ENCODE peak calls at places on chromosomes 12 and 14, in six cellular contexts. One of them, this sample, is unnamed.

GRCh38 chr14:22487941-22488340 is 101.1 kb downstream of the DAD1 start:
- DNase-seq in upper lobe of left lung: no peak
- DNase-seq in CD8-positive, alpha-beta memory T cell: no peak
- DNase-seq in hepatocyte: no peak
- DNase-seq in lung: no peak
- DNase-seq in MM.1S: no peak
- DNase-seq in this sample: no peak

GRCh38 chr12:96070670-96071279 is 35.4 kb upstream of the LTA4H start:
- DNase-seq in upper lobe of left lung: no peak
- DNase-seq in CD8-positive, alpha-beta memory T cell: no peak
- DNase-seq in hepatocyte: no peak
- DNase-seq in lung: no peak
- DNase-seq in MM.1S: no peak
- DNase-seq in this sample: no peak

GRCh38 chr14:89660183-89660582 is 243.2 kb upstream of the FOXN3 start:
- DNase-seq in upper lobe of left lung: no peak
- DNase-seq in CD8-positive, alpha-beta memory T cell: no peak
- DNase-seq in hepatocyte: peak; percentile 13
- DNase-seq in lung: no peak
- DNase-seq in MM.1S: peak; percentile 16
- DNase-seq in this sample: no peak

GRCh38 chr12:124713436-124714082 is 146.1 kb upstream of the NCOR2 start:
- DNase-seq in upper lobe of left lung: peak; percentile 47
- DNase-seq in CD8-positive, alpha-beta memory T cell: peak; percentile 68
- DNase-seq in hepatocyte: peak; percentile 61
- DNase-seq in lung: peak; percentile 47
- DNase-seq in MM.1S: peak; percentile 67
- DNase-seq in this sample: no peak

GRCh38 chr12:131402781-131403396 is 308.0 kb upstream of the SFSWAP start:
- DNase-seq in upper lobe of left lung: no peak
- DNase-seq in CD8-positive, alpha-beta memory T cell: no peak
- DNase-seq in hepatocyte: no peak
- DNase-seq in lung: no peak
- DNase-seq in MM.1S: no peak
- DNase-seq in this sample: no peak

GRCh38 chr12:55720071-55720564 is at the start of gene RDH5:
- DNase-seq in upper lobe of left lung: no peak
- DNase-seq in CD8-positive, alpha-beta memory T cell: no peak
- DNase-seq in hepatocyte: peak; percentile 90
- DNase-seq in lung: no peak
- DNase-seq in MM.1S: no peak
- DNase-seq in this sample: no peak

GRCh38 chr12:90407841-90408240 is 547.1 kb downstream of the CCER1 start:
- DNase-seq in upper lobe of left lung: no peak
- DNase-seq in CD8-positive, alpha-beta memory T cell: no peak
- DNase-seq in hepatocyte: no peak
- DNase-seq in lung: no peak
- DNase-seq in MM.1S: no peak
- DNase-seq in this sample: no peak

GRCh38 chr12:127809236-127809635 is 457.7 kb upstream of the TMEM132C start:
- DNase-seq in upper lobe of left lung: no peak
- DNase-seq in CD8-positive, alpha-beta memory T cell: no peak
- DNase-seq in hepatocyte: peak; percentile 58
- DNase-seq in lung: no peak
- DNase-seq in MM.1S: no peak
- DNase-seq in this sample: no peak

GRCh38 chr12:120925740-120926563 is 21.8 kb upstream of the SPPL3 start:
- DNase-seq in upper lobe of left lung: no peak
- DNase-seq in CD8-positive, alpha-beta memory T cell: no peak
- DNase-seq in hepatocyte: no peak
- DNase-seq in lung: no peak
- DNase-seq in MM.1S: no peak
- DNase-seq in this sample: no peak

GRCh38 chr12:63090716-63091115 is 60.3 kb downstream of the AVPR1A start:
- DNase-seq in upper lobe of left lung: no peak
- DNase-seq in CD8-positive, alpha-beta memory T cell: no peak
- DNase-seq in hepatocyte: no peak
- DNase-seq in lung: no peak
- DNase-seq in MM.1S: no peak
- DNase-seq in this sample: no peak

GRCh38 chr14:103702497-103703432 is 12.5 kb downstream of the XRCC3 start:
- DNase-seq in upper lobe of left lung: no peak
- DNase-seq in CD8-positive, alpha-beta memory T cell: no peak
- DNase-seq in hepatocyte: no peak
- DNase-seq in lung: no peak
- DNase-seq in MM.1S: no peak
- DNase-seq in this sample: no peak

GRCh38 chr14:106129274-106129673 is 602.9 kb downstream of the TMEM121 start:
- DNase-seq in upper lobe of left lung: no peak
- DNase-seq in CD8-positive, alpha-beta memory T cell: no peak
- DNase-seq in hepatocyte: no peak
- DNase-seq in lung: no peak
- DNase-seq in MM.1S: no peak
- DNase-seq in this sample: no peak

GRCh38 chr14:61558271-61558670 is 137.0 kb upstream of the HIF1A start:
- DNase-seq in upper lobe of left lung: no peak
- DNase-seq in CD8-positive, alpha-beta memory T cell: no peak
- DNase-seq in hepatocyte: no peak
- DNase-seq in lung: no peak
- DNase-seq in MM.1S: no peak
- DNase-seq in this sample: no peak

GRCh38 chr14:53209370-53209769 is 56.2 kb upstream of the DDHD1 start:
- DNase-seq in upper lobe of left lung: no peak
- DNase-seq in CD8-positive, alpha-beta memory T cell: no peak
- DNase-seq in hepatocyte: no peak
- DNase-seq in lung: no peak
- DNase-seq in MM.1S: no peak
- DNase-seq in this sample: no peak

GRCh38 chr12:91914701-91915100 is 230.9 kb downstream of the BTG1 start:
- DNase-seq in upper lobe of left lung: no peak
- DNase-seq in CD8-positive, alpha-beta memory T cell: no peak
- DNase-seq in hepatocyte: no peak
- DNase-seq in lung: no peak
- DNase-seq in MM.1S: no peak
- DNase-seq in this sample: no peak

GRCh38 chr12:112148031-112148513 is 22.7 kb downstream of the TRAFD1 start:
- DNase-seq in upper lobe of left lung: peak; percentile 18
- DNase-seq in CD8-positive, alpha-beta memory T cell: no peak
- DNase-seq in hepatocyte: peak; percentile 45
- DNase-seq in lung: no peak
- DNase-seq in MM.1S: no peak
- DNase-seq in this sample: no peak

GRCh38 chr14:64778114-64778754 is 74.0 kb downstream of the PLEKHG3 start:
- DNase-seq in upper lobe of left lung: no peak
- DNase-seq in CD8-positive, alpha-beta memory T cell: peak; percentile 18
- DNase-seq in hepatocyte: no peak
- DNase-seq in lung: no peak
- DNase-seq in MM.1S: no peak
- DNase-seq in this sample: no peak

GRCh38 chr14:60622920-60623263 is 26.4 kb downstream of the SIX1 start:
- DNase-seq in upper lobe of left lung: no peak
- DNase-seq in CD8-positive, alpha-beta memory T cell: no peak
- DNase-seq in hepatocyte: no peak
- DNase-seq in lung: no peak
- DNase-seq in MM.1S: peak; percentile 44
- DNase-seq in this sample: no peak

GRCh38 chr14:104726600-104727451 is 2.8 kb downstream of the ADSS1 start:
- DNase-seq in upper lobe of left lung: no peak
- DNase-seq in CD8-positive, alpha-beta memory T cell: no peak
- DNase-seq in hepatocyte: no peak
- DNase-seq in lung: no peak
- DNase-seq in MM.1S: no peak
- DNase-seq in this sample: no peak

GRCh38 chr14:90239139-90239538 is 17.2 kb upstream of the PSMC1 start:
- DNase-seq in upper lobe of left lung: no peak
- DNase-seq in CD8-positive, alpha-beta memory T cell: no peak
- DNase-seq in hepatocyte: no peak
- DNase-seq in lung: no peak
- DNase-seq in MM.1S: no peak
- DNase-seq in this sample: no peak

GRCh38 chr12:126064028-126064427 is 998.8 kb downstream of the AACS start:
- DNase-seq in upper lobe of left lung: no peak
- DNase-seq in CD8-positive, alpha-beta memory T cell: no peak
- DNase-seq in hepatocyte: no peak
- DNase-seq in lung: no peak
- DNase-seq in MM.1S: no peak
- DNase-seq in this sample: no peak

GRCh38 chr12:126067930-126068329 is 1002.7 kb downstream of the AACS start:
- DNase-seq in upper lobe of left lung: no peak
- DNase-seq in CD8-positive, alpha-beta memory T cell: no peak
- DNase-seq in hepatocyte: no peak
- DNase-seq in lung: no peak
- DNase-seq in MM.1S: no peak
- DNase-seq in this sample: no peak

DNA sequence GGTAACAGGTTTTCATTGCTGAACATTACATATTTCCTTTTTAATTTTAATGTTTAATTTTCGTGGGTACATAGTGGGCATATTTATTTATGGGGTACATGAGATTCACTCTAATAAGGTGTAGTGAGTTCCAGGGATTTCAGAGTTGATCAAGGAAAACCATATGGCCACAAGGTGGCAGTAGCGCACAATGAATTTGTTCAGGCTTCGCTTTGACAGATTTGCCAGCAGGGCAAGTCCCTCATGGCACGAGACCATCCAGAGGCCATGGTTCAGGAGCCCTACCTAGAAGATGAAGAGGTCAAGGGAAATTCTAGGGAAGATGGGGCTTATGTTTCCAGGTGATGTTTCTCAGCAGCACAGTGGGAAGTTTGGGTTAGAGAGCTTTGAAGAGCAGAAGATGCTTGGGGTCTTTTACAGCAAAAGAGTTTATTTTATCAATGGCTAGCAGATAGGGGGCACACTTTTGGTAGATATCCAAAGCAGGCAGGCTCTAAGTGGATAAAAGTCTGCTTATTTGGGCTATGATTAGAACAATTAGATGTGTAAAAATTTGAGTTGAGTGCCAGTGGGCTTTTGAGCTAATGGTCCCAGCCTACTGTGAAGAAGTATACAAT is 1004.4 kb downstream of the AACS start:
- DNase-seq in upper lobe of left lung: no peak
- DNase-seq in CD8-positive, alpha-beta memory T cell: no peak
- DNase-seq in hepatocyte: peak; percentile 67
- DNase-seq in lung: peak; percentile 44
- DNase-seq in MM.1S: peak; percentile 55
- DNase-seq in this sample: no peak
- H3K9me3 ChIP-seq in upper lobe of left lung: peaks cover 4% of the 10 kb centered on the region
- H3K9me3 ChIP-seq in CD8-positive, alpha-beta memory T cell: no peaks in the 10 kb centered on the region
- H3K9me3 ChIP-seq in hepatocyte: no peaks in the 10 kb centered on the region
- H3K9me3 ChIP-seq in lung: peaks cover 16% of the 10 kb centered on the region
- H3K9me3 ChIP-seq in MM.1S: no peaks in the 10 kb centered on the region
- H3K9me3 ChIP-seq in this sample: no peaks in the 10 kb centered on the region

GRCh38 chr14:85412756-85413155 is 117.2 kb upstream of the FLRT2 start:
- DNase-seq in upper lobe of left lung: no peak
- DNase-seq in CD8-positive, alpha-beta memory T cell: no peak
- DNase-seq in hepatocyte: no peak
- DNase-seq in lung: no peak
- DNase-seq in MM.1S: no peak
- DNase-seq in this sample: no peak
- H3K9me3 ChIP-seq in upper lobe of left lung: no peaks in the 10 kb centered on the region
- H3K9me3 ChIP-seq in CD8-positive, alpha-beta memory T cell: no peaks in the 10 kb centered on the region
- H3K9me3 ChIP-seq in hepatocyte: no peaks in the 10 kb centered on the region
- H3K9me3 ChIP-seq in lung: no peaks in the 10 kb centered on the region
- H3K9me3 ChIP-seq in MM.1S: no peaks in the 10 kb centered on the region
- H3K9me3 ChIP-seq in this sample: no peaks in the 10 kb centered on the region

GRCh38 chr14:93104961-93105360 is 10.8 kb downstream of the ITPK1 start:
- DNase-seq in upper lobe of left lung: no peak
- DNase-seq in CD8-positive, alpha-beta memory T cell: no peak
- DNase-seq in hepatocyte: no peak
- DNase-seq in lung: no peak
- DNase-seq in MM.1S: no peak
- DNase-seq in this sample: no peak

GRCh38 chr14:93105362-93105761 is 10.4 kb downstream of the ITPK1 start:
- DNase-seq in upper lobe of left lung: peak; percentile 89
- DNase-seq in CD8-positive, alpha-beta memory T cell: no peak
- DNase-seq in hepatocyte: no peak
- DNase-seq in lung: peak; percentile 53
- DNase-seq in MM.1S: no peak
- DNase-seq in this sample: no peak

GRCh38 chr14:93100570-93100969 is 15.2 kb downstream of the ITPK1 start:
- DNase-seq in upper lobe of left lung: no peak
- DNase-seq in CD8-positive, alpha-beta memory T cell: no peak
- DNase-seq in hepatocyte: no peak
- DNase-seq in lung: no peak
- DNase-seq in MM.1S: no peak
- DNase-seq in this sample: no peak

GRCh38 chr14:93102141-93102540 is 13.6 kb downstream of the ITPK1 start:
- DNase-seq in upper lobe of left lung: no peak
- DNase-seq in CD8-positive, alpha-beta memory T cell: no peak
- DNase-seq in hepatocyte: no peak
- DNase-seq in lung: no peak
- DNase-seq in MM.1S: no peak
- DNase-seq in this sample: no peak

DNA sequence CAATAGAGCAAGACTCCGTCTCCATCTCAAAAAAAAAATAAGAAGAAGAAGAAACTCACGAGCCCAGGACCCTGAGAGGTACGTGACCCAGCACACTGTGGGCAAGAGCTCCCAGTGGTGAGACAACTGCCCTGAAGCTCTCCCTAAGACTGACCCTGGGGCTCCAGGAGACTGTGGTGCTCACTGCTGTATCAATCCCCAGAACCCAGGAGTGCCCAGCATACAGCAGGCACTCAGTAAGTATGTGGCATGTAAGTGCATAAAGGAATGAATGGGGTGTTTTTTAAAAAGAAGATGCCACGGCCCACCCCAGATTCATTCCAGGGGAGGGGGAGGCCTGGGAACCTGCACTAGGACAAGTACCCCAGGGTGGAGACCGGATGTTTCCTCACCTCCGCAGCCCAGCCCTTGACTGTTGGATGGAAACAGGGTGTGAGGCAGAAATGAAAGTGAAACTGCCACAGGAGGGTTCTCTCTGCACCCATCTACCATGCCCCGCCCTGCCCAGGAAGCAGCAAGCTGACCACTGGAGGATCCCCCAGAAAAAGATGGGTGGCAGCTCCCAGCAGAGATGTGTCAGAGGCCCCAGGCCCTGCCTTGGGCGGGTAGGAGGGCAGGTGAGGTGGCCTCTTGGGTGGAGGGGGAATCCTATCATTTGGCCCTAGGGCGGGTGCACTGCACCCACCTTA is 12.2 kb downstream of the ITPK1 start:
- DNase-seq in upper lobe of left lung: peak; percentile 83
- DNase-seq in CD8-positive, alpha-beta memory T cell: peak; percentile 82
- DNase-seq in hepatocyte: no peak
- DNase-seq in lung: peak; percentile 51
- DNase-seq in MM.1S: peak; percentile 74
- DNase-seq in this sample: peak; percentile 12
- H3K9me3 ChIP-seq in upper lobe of left lung: no peaks in the 10 kb centered on the region
- H3K9me3 ChIP-seq in CD8-positive, alpha-beta memory T cell: no peaks in the 10 kb centered on the region
- H3K9me3 ChIP-seq in hepatocyte: no peaks in the 10 kb centered on the region
- H3K9me3 ChIP-seq in lung: no peaks in the 10 kb centered on the region
- H3K9me3 ChIP-seq in MM.1S: no peaks in the 10 kb centered on the region
- H3K9me3 ChIP-seq in this sample: no peaks in the 10 kb centered on the region

GRCh38 chr12:97595423-97595822 is 132.8 kb downstream of the RMST start:
- DNase-seq in upper lobe of left lung: no peak
- DNase-seq in CD8-positive, alpha-beta memory T cell: no peak
- DNase-seq in hepatocyte: no peak
- DNase-seq in lung: no peak
- DNase-seq in MM.1S: no peak
- DNase-seq in this sample: no peak

GRCh38 chr12:97594236-97594635 is 131.6 kb downstream of the RMST start:
- DNase-seq in upper lobe of left lung: no peak
- DNase-seq in CD8-positive, alpha-beta memory T cell: no peak
- DNase-seq in hepatocyte: no peak
- DNase-seq in lung: no peak
- DNase-seq in MM.1S: no peak
- DNase-seq in this sample: no peak

GRCh38 chr12:97595936-97596335 is 133.3 kb downstream of the RMST start:
- DNase-seq in upper lobe of left lung: no peak
- DNase-seq in CD8-positive, alpha-beta memory T cell: no peak
- DNase-seq in hepatocyte: no peak
- DNase-seq in lung: no peak
- DNase-seq in MM.1S: no peak
- DNase-seq in this sample: no peak
- H3K9me3 ChIP-seq in upper lobe of left lung: no peaks in the 10 kb centered on the region
- H3K9me3 ChIP-seq in CD8-positive, alpha-beta memory T cell: no peaks in the 10 kb centered on the region
- H3K9me3 ChIP-seq in hepatocyte: no peaks in the 10 kb centered on the region
- H3K9me3 ChIP-seq in lung: no peaks in the 10 kb centered on the region
- H3K9me3 ChIP-seq in MM.1S: no peaks in the 10 kb centered on the region
- H3K9me3 ChIP-seq in this sample: no peaks in the 10 kb centered on the region

This sample was measured in T-helper 17 cell.